ENCODE peak calls at places on chromosomes 12 and 14, in ten cellular contexts. A is fibroblast of lung, K is HFF-Myc, W is fibroblast of mammary gland, L is Peyer's patch, R is esophagus squamous epithelium, J is HCT116, F is body of pancreas, C is AG04450, U is choroid plexus epithelial cell. T is an unnamed sample.

GRCh38 chr12:93616584-93617101 is 44.2 kb downstream of the SOCS2 start:
- DNase-seq in A (peak; percentile 83), C (no peak), L (no peak), J (no peak), R (no peak), U (peak; percentile 43), W (peak; percentile 91), K (no peak), F (no peak), T (no peak)

GRCh38 chr12:128365831-128366231 is 98.9 kb downstream of the TMEM132C start:
- DNase-seq in U (peak; percentile 1), K (no peak), W (no peak), A (no peak), R (no peak), C (no peak), F (no peak), L (no peak), J (no peak), T (no peak)

GRCh38 chr14:103273847-103274615 is 60.0 kb upstream of the EIF5 start:
- DNase-seq in L (no peak), W (no peak), A (no peak), U (no peak), F (no peak), K (no peak), C (no peak), J (no peak), R (no peak), T (no peak)

GRCh38 chr12:32191445-32191844 is 84.8 kb downstream of the BICD1 start:
- DNase-seq in J (no peak), U (no peak), C (no peak), L (no peak), W (no peak), F (no peak), K (no peak), R (no peak), A (no peak), T (no peak)

GRCh38 chr14:102277874-102278630 is 26.9 kb downstream of the MOK start:
- DNase-seq in U (no peak), L (no peak), W (peak; percentile 19), F (no peak), C (no peak), J (no peak), R (no peak), K (no peak), A (peak; percentile 24), T (no peak)

GRCh38 chr12:17763365-17763764 is 326.6 kb downstream of the RERGL start:
- DNase-seq in J (no peak), C (no peak), A (no peak), R (no peak), L (no peak), F (no peak), U (no peak), K (no peak), W (no peak), T (no peak)

GRCh38 chr12:70045514-70045913 is 197.7 kb upstream of the CNOT2 start:
- DNase-seq in L (no peak), W (no peak), K (no peak), F (no peak), C (no peak), J (no peak), U (no peak), A (no peak), R (no peak), T (no peak)

GRCh38 chr12:106223485-106224391 is 24.1 kb downstream of the CKAP4 start:
- DNase-seq in W (peak; percentile 59), R (no peak), F (peak; percentile 75), L (peak; percentile 73), K (peak; percentile 21), U (peak; percentile 76), A (peak; percentile 48), J (peak; percentile 36), C (no peak), T (peak; percentile 76)

GRCh38 chr14:61466905-61467280 is 145.5 kb downstream of the PRKCH start:
- DNase-seq in R (no peak), F (no peak), K (no peak), L (no peak), C (no peak), A (no peak), J (no peak), U (no peak), W (no peak), T (no peak)
- H3K4me3 ChIP-seq in R (no peak overlapping the region), F (no peak overlapping the region), K (no peak overlapping the region), L (no peak overlapping the region), C (no peak overlapping the region), A (no peak overlapping the region), J (no peak overlapping the region), U (no peak overlapping the region), W (no peak overlapping the region), T (no peak overlapping the region)

DNA sequence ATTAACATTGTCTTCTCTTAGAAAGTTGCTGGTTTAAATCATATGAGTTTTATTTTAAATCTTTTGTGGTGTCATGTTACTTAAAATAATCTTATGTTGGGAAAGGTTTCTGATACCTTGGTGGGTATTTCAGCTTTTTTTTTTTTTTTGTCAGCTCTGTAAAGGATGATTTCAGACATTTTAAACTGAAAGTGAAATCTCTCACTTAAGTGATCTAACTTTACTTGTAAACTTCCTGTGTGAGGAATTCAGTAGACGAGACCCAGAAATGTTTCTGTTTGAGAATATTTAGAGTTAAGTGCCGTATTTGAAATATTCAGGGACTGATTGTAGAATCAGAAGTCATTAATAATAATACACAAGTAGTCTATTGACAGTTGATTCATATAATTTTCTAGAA is 37.8 kb downstream of the PROX2 start:
- DNase-seq in R (no peak), W (no peak), K (no peak), F (no peak), C (no peak), L (no peak), A (no peak), J (no peak), U (peak; percentile 51), T (no peak)
- H3K4me3 ChIP-seq in R (no peak overlapping the region), W (no peak overlapping the region), K (no peak overlapping the region), F (no peak overlapping the region), C (no peak overlapping the region), L (no peak overlapping the region), A (peak overlapping the region; percentile 5), J (no peak overlapping the region), U (no peak overlapping the region), T (no peak overlapping the region)

GRCh38 chr14:64706552-64707193 is 2.4 kb downstream of the PLEKHG3 start:
- DNase-seq in L (no peak), R (no peak), C (no peak), J (no peak), W (no peak), K (no peak), F (no peak), U (no peak), A (no peak), T (peak; percentile 63)

GRCh38 chr14:64709126-64709525 is 4.9 kb downstream of the PLEKHG3 start:
- DNase-seq in U (no peak), J (no peak), F (no peak), W (no peak), L (no peak), K (no peak), C (no peak), A (no peak), R (no peak), T (peak; percentile 52)

GRCh38 chr14:64708148-64709004 is 4.2 kb downstream of the PLEKHG3 start:
- DNase-seq in L (no peak), K (no peak), U (peak; percentile 57), R (no peak), C (no peak), A (peak; percentile 74), W (peak; percentile 9), J (no peak), F (peak; percentile 59), T (peak; percentile 76)

GRCh38 chr14:64706119-64706465 is 1.9 kb downstream of the PLEKHG3 start:
- DNase-seq in J (no peak), R (no peak), C (no peak), A (no peak), U (no peak), K (no peak), W (no peak), F (no peak), L (no peak), T (no peak)

DNA sequence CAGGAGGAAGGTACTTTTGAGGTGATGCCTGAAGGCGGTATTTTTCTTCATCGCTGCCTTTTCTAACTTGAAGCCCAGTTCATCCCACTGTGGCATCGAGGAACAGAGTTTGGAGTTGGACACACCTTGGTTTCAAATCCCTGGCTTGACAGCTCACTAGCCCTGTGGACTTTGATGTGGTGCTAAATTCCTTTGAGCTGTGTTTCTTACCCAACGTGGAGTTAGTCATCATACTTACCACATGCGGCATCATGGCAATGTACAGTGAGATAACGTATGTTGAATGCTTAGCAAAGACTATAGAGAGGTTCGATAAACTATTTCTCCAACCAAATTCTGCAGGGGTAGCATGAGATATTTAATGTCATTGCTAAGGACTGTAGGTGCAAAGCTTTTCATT is 3.4 kb downstream of the PLEKHG3 start:
- DNase-seq in K (no peak), F (no peak), J (peak; percentile 78), C (peak; percentile 53), R (no peak), L (no peak), W (peak; percentile 85), A (peak; percentile 93), U (peak; percentile 88), T (no peak)
- H3K4me3 ChIP-seq in K (no peak overlapping the region), F (no peak overlapping the region), J (no peak overlapping the region), C (no peak overlapping the region), R (peak overlapping the region; percentile 2), L (no peak overlapping the region), W (no peak overlapping the region), A (no peak overlapping the region), U (no peak overlapping the region), T (peak overlapping the region; percentile 74)

GRCh38 chr14:76771432-76771980 is 10.2 kb downstream of the VASH1 start:
- DNase-seq in C (no peak), L (no peak), W (no peak), F (no peak), R (no peak), A (no peak), U (no peak), K (no peak), J (no peak), T (no peak)

GRCh38 chr14:76768671-76769500 is 7.6 kb downstream of the VASH1 start:
- DNase-seq in K (no peak), A (no peak), C (no peak), F (no peak), J (no peak), R (no peak), U (no peak), W (no peak), L (no peak), T (no peak)

GRCh38 chr14:76772300-76773187 is 11.3 kb downstream of the VASH1 start:
- DNase-seq in K (no peak), L (no peak), R (no peak), W (peak; percentile 68), C (peak; percentile 3), F (no peak), J (no peak), U (peak; percentile 77), A (peak; percentile 81), T (no peak)

GRCh38 chr14:76769636-76770292 is 8.5 kb downstream of the VASH1 start:
- DNase-seq in C (no peak), U (no peak), A (no peak), W (no peak), F (no peak), J (no peak), R (no peak), K (no peak), L (no peak), T (no peak)

DNA sequence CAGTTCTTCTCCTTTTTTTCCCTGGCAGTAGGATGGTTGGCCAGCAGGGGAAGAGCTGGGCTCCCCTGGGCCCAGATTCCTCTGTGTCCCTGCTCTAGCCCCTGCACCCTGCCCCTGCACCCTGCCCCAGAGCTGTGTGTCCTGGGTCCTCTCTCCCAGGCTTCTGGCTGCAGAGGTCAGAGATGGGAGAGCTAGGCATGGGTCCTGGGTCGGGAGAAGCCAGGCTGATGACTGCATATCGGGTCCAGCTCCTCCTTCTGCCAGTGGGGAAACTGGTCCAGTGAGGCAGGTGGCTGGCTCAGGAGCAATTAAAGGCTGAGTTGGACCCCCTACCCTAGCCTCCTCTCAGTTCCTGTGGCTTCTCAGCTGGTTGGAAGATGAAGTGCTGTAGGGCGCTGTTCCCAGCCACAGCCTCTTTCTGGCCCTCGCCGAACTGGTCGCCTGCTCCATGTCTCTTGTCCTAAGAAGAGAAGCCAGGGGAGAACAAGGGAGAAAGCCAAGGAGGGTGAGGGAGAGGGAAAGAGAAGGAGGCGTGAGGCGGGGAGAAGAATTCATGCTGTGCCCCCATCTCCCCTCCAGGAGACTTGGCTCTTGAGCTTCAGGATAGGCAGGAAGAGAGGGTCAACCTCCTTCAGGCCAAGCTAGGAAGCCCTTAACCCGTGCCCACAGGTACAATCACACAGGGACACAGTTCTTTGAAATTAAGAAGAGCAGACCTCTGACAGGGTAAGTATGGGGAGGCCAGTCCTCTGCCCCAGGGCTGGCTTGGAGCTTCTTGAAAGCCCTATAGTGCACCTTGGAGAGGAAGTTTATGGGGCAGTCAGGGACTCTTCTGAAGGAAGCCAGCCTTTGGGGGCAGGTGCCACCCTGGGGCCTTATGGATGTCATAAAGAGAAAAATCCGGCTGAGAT is 9.5 kb downstream of the VASH1 start:
- DNase-seq in F (no peak), R (no peak), C (no peak), U (no peak), K (no peak), W (no peak), J (no peak), L (no peak), A (no peak), T (no peak)
- H3K4me3 ChIP-seq in F (no peak overlapping the region), R (no peak overlapping the region), C (no peak overlapping the region), U (no peak overlapping the region), K (no peak overlapping the region), W (no peak overlapping the region), J (no peak overlapping the region), L (no peak overlapping the region), A (no peak overlapping the region), T (no peak overlapping the region)